ENCODE peak calls at places on chromosomes 13 and 19, in four cellular contexts. H, A, U and V are unnamed samples.

GRCh38 chr13:110152351-110152750 is 154.6 kb downstream of the COL4A1 start:
- DNase-seq in A (no peak), U (no peak), H (no peak), V (no peak)

GRCh38 chr19:14544977-14545715 is 15.8 kb downstream of the TECR start:
- DNase-seq in U (peak; percentile 94), H (no peak), A (no peak), V (no peak)

GRCh38 chr13:75479102-75479501 is 2.9 kb downstream of the TBC1D4 start:
- DNase-seq in U (no peak), A (no peak), H (no peak), V (no peak)

GRCh38 chr13:112885242-112885781 is 83.7 kb upstream of the MCF2L start:
- DNase-seq in U (no peak), H (no peak), A (no peak), V (no peak)

GRCh38 chr19:40613669-40614594 is 12.8 kb downstream of the LTBP4 start:
- DNase-seq in U (peak; percentile 73), H (peak; percentile 83), A (peak; percentile 88), V (no peak)

GRCh38 chr19:39138221-39139211 is 12.9 kb downstream of the PAK4 start:
- DNase-seq in U (no peak), H (no peak), A (no peak), V (no peak)

GRCh38 chr13:74361274-74361673 is 227.1 kb upstream of the KLF12 start:
- DNase-seq in U (no peak), A (no peak), H (no peak), V (no peak)

GRCh38 chr19:48975947-48976847 is 11.1 kb downstream of the FTL start:
- DNase-seq in H (no peak), U (no peak), A (peak; percentile 72), V (no peak)

GRCh38 chr13:106507560-106508274 is 27.7 kb downstream of the EFNB2 start:
- DNase-seq in H (no peak), A (no peak), U (no peak), V (no peak)

GRCh38 chr19:54190942-54191670 is at the start of gene TSEN34:
- DNase-seq in U (peak; percentile 93), A (peak; percentile 94), H (peak; percentile 76), V (no peak)

GRCh38 chr19:54190503-54190941 is 586 bp upstream of the TSEN34 start:
- DNase-seq in H (peak; percentile 100), U (peak; percentile 100), A (peak; percentile 99), V (peak; percentile 99)

GRCh38 chr19:54189668-54190502 is 505 bp upstream of the MBOAT7 start:
- DNase-seq in H (peak; percentile 100), A (peak; percentile 100), U (peak; percentile 100), V (peak; percentile 100)

GRCh38 chr19:54188224-54188871 is 1.0 kb downstream of the MBOAT7 start:
- DNase-seq in H (no peak), U (no peak), A (no peak), V (no peak)

DNA sequence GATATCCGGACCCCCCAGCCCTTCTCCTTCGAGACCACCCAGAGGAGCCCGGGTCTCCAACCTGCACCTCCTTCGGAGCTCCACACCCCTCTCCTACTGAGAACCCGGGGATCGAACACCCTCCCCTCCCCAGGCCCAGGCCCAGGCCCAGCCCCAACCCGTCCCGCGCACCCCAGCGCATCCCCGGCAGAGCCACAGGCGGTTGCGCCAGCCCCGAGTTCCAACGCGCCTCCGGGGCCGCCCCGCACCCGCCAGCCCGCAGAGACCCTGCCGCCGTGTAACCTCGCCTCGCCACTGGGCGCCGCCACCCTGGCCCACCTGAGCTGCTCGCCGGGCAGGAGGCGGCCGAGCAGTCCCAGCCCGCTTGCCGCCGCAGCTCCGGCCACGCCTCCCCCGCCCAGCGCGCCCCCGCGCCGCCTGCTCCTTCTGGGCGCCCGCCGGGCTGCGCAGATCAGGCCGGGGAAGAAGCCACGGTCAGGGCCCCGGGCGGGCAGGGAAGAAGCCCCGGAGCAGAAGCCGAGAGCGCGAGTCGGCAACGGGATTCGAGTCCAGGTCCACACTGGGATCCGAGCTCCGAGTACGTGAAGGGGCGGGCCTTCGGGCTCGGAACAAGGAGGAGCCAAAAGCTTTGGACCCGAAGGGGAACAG is at the start of gene MBOAT7:
- DNase-seq in H (no peak), A (no peak), U (no peak), V (no peak)
- TF ChIP-seq CTCF in H (peak; percentile 22), A (peak; percentile 48), U (peak; percentile 50), V (peak; percentile 21)

DNA sequence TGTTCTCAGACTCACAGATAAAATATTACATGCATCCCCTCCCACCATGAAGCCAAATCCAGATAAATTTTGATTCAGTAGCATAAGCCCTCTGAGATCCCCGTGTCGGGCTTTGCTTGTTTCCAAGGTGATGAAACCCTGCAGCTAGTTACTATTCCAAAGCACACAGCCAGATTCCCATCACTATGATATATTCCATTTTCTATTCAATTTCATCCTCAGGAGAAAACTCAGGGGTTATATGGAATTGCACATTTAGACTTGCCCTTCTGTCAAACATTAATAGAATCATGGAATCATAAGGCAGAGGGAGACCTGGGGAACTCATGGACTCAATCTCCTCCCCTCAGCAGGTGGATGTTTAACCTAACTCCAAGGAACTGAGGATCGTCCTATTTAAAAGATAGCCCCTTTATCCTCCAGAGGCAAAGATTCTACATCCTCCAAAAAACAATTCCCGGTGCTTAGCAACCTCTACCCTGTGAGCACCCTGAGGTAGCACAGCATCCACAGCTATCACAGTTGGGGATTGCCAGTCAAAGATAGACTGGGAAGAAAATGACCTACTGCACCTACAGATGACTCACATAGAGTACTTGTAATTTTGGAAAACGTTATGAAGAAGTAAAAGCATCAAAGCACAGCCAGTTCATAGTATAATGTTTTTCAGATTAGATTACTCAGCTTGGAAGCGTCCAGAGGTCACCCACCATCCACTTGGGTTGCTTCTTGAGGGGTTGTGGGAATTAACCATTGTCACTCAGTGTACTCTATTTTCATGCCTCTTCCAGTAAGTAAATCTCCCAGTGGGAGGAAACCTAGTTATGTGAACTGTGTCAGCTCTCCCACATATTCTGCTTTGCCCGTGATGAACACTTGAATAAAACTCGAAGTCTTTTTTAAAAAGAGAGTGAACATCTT is 9.1 kb upstream of the FAM124A start:
- DNase-seq in U (no peak), H (no peak), A (peak; percentile 23), V (no peak)
- H3K27me3 ChIP-seq in U (no peaks in the 10 kb centered on the region), H (peaks cover 9% of the 10 kb centered on the region), A (no peaks in the 10 kb centered on the region), V (no peaks in the 10 kb centered on the region)

GRCh38 chr13:41196620-41197019 is 2.3 kb upstream of the KBTBD7 start:
- DNase-seq in U (no peak), A (no peak), H (no peak), V (no peak)

GRCh38 chr13:41199061-41199460 is 4.7 kb upstream of the KBTBD7 start:
- DNase-seq in A (no peak), U (no peak), H (no peak), V (no peak)

GRCh38 chr13:41193469-41193868 is 900 bp downstream of the KBTBD7 start:
- DNase-seq in A (no peak), H (no peak), U (no peak), V (no peak)

GRCh38 chr13:41196011-41196410 is 1.6 kb upstream of the KBTBD7 start:
- DNase-seq in A (no peak), U (no peak), H (no peak), V (no peak)

DNA sequence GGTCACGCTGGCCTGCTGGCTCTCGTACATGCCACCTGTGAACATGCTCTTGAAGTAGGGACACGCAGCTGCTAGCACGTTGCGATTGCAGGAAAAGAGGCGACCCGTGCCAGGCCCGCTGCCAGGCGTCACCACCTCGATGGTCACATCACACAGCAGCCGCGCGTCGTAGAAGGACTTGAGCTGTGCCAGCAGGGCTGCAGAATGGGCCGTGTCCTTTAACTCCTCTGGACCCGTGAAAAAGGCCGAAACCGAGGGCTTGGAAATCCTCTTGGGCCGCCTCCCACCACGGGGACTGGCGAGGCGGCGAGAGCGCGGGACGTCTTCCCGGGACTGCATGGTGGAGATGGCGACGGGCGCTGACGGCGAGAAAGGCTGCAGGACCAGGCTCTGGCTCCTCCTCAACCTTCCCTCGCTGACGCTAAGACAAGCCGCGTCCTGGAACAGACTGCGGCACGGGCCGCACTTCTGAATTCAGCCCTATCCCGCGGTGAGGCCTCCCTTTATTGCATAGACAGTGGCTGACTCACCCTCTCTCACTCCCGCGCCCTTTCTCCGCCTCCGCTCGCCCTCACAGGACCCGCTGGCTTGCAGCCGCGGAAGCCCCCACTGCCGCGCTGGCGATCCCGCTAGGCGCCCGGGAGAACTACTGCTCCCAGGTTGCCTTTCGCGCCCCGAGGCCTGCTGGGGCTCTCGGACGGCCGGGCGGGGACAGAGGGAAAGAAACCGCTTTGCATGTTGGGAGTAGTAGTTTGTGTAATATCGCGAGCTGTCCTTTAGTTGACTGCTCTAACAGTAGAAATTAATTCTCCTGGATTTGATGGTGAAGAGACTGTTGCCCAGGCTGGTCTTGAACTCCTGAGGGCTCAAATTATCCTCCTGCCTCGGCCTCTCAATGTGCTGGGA is at the start of gene KBTBD7:
- DNase-seq in A (peak; percentile 90), U (peak; percentile 96), H (peak; percentile 72), V (no peak)
- TF ChIP-seq POLR2A in A (peak; percentile 47), U (peak; percentile 68), H (peak; percentile 28), V (peak; percentile 31)

GRCh38 chr13:33109801-33110200 is 93.6 kb downstream of the KL start:
- DNase-seq in H (no peak), U (no peak), A (peak; percentile 76), V (no peak)
- TF ChIP-seq CTCF in H (no peak), U (no peak), A (peak; percentile 75), V (no peak)

DNA sequence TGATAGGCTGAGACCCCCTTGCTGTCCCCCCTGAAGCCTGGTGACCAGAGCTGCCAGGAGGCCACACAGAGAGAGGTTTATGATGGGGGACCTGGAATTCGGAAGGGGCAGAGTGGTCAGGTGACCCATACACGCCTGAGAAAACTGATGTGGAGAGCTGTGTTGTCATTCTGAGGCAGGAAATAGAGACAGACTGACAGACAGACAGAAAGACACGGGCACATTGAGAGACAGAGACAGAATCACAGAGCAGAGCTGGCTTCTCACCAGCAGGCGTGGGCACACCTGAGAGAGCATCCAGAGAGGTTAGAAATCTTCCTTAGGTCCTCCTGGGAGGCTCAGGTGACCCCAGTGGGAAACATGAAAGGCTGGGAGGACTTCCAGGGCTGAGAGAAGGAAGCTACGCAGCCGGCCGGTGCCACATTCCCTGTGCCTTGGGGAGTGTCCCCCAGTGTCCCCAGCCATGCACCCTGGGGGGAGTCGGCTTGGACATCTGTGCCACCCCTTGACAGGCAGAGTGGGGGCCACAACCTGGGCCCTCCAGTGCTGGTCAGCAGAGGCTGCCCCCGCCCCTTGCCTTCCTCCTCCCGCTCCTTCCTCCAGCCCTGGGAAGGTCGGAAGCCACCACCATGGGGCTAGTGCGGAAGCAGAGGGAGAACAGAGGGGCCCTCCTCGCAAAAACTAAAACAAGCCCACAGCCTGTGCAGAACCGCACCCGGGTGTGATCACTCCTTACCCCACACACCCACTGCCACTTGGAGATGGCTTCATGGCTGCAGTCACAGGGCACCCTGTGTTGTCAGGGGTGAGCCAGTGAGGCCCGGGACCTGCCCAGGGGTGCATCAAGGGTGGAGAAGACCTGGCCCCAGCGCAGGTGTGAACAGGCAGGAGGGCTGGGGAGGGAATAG is 2.2 kb downstream of the FFAR1 start:
- DNase-seq in H (no peak), U (peak; percentile 45), A (peak; percentile 34), V (peak; percentile 40)
- H3K27me3 ChIP-seq in H (no peaks in the 10 kb centered on the region), U (no peaks in the 10 kb centered on the region), A (no peaks in the 10 kb centered on the region), V (no peaks in the 10 kb centered on the region)